ENCODE peak calls at places on chromosomes 3 and 15, in five cellular contexts. E, T, G, A and W are unnamed samples.

GRCh38 chr3:126104028-126104635 is 20.2 kb upstream of the SLC41A3 start:
- DNase-seq in E (no peak), T (no peak), G (no peak), A (no peak), W (no peak)

GRCh38 chr3:16370872-16371740 is 106.1 kb downstream of the OXNAD1 start:
- DNase-seq in T (no peak), E (no peak), A (no peak), G (no peak), W (no peak)

GRCh38 chr3:32226875-32227500 is 11.5 kb upstream of the CMTM8 start:
- DNase-seq in G (no peak), A (no peak), E (no peak), T (no peak), W (no peak)

GRCh38 chr3:105619651-105620050 is 249.2 kb downstream of the CBLB start:
- DNase-seq in G (no peak), T (no peak), A (no peak), E (no peak), W (no peak)

GRCh38 chr3:38374221-38374620 is 27.6 kb downstream of the XYLB start:
- DNase-seq in T (no peak), E (no peak), G (no peak), A (no peak), W (no peak)

GRCh38 chr3:38126121-38126892 is 10.6 kb downstream of the ACAA1 start:
- DNase-seq in G (peak), E (no peak), T (no peak), A (no peak), W (no peak)

GRCh38 chr3:196189608-196190347 is 21.4 kb downstream of the ZDHHC19 start:
- DNase-seq in T (no peak), G (no peak), A (no peak), E (peak), W (no peak)

GRCh38 chr3:38542401-38543298 is 46.5 kb downstream of the EXOG start:
- DNase-seq in E (no peak), G (no peak), A (no peak), T (no peak), W (no peak)

GRCh38 chr15:67674983-67675382 is 132.5 kb downstream of the MAP2K5 start:
- DNase-seq in G (no peak), T (no peak), A (no peak), E (no peak), W (no peak)

GRCh38 chr3:42013652-42014442 is 51.9 kb upstream of the ULK4 start:
- DNase-seq in E (no peak), A (peak), T (no peak), G (no peak), W (no peak)